ENCODE peak calls at places on chromosomes 12 and 14, in seven cellular contexts. Q is AG04450, A is psoas muscle, K is ascending aorta, S is GM13977, Z is WERI-Rb-1, G is HL-60. D is an unnamed sample.

GRCh38 chr12:78403136-78403535 is 461.4 kb upstream of the SYT1 start:
- DNase-seq in K (no peak), Z (no peak), Q (no peak), A (no peak), S (no peak), G (no peak), D (no peak)

GRCh38 chr12:68378859-68379628 is 46.9 kb upstream of the MDM1 start:
- DNase-seq in G (no peak), A (no peak), Q (no peak), K (no peak), S (no peak), Z (no peak), D (no peak)

GRCh38 chr12:110576504-110576903 is 6.6 kb downstream of the PPTC7 start:
- DNase-seq in G (no peak), Q (no peak), K (no peak), Z (no peak), A (no peak), S (no peak), D (no peak)

GRCh38 chr12:46550266-46550879 is 177.8 kb upstream of the SLC38A2 start:
- DNase-seq in Z (no peak), K (no peak), Q (no peak), S (no peak), G (no peak), A (no peak), D (no peak)

GRCh38 chr14:68589447-68590232 is 203.2 kb downstream of the ZFP36L1 start:
- DNase-seq in Z (peak; percentile 78), S (no peak), K (no peak), A (peak; percentile 70), Q (no peak), G (no peak), D (no peak)

GRCh38 chr12:115866909-115867525 is 410.5 kb downstream of the MED13L start:
- DNase-seq in Q (no peak), S (no peak), A (no peak), Z (no peak), K (no peak), G (no peak), D (no peak)

GRCh38 chr12:12481636-12482035 is 81.0 kb downstream of the DUSP16 start:
- DNase-seq in K (no peak), Q (no peak), Z (no peak), S (no peak), G (no peak), A (no peak), D (no peak)

GRCh38 chr14:33347816-33348215 is 409.1 kb downstream of the NPAS3 start:
- DNase-seq in Q (no peak), Z (no peak), K (no peak), G (no peak), A (no peak), S (no peak), D (no peak)

GRCh38 chr12:92753976-92754885 is 51.4 kb downstream of the PLEKHG7 start:
- DNase-seq in K (no peak), A (no peak), G (no peak), Q (no peak), Z (no peak), S (no peak), D (no peak)

GRCh38 chr12:6925543-6926279 is 2.0 kb upstream of the ATN1 start:
- DNase-seq in A (peak; percentile 81), K (no peak), Z (no peak), G (no peak), S (no peak), Q (peak; percentile 55), D (no peak)

GRCh38 chr14:92462568-92462967 is 51.0 kb upstream of the RIN3 start:
- DNase-seq in A (no peak), K (no peak), S (no peak), Q (no peak), Z (no peak), G (no peak), D (no peak)

GRCh38 chr12:14937689-14938088 is 648 bp downstream of the ERP27 start:
- DNase-seq in Q (no peak), A (no peak), G (no peak), S (no peak), K (no peak), Z (peak; percentile 32), D (no peak)

GRCh38 chr14:70692210-70692609 is 50.5 kb downstream of the TTC9 start:
- DNase-seq in K (peak; percentile 11), G (no peak), Q (no peak), S (no peak), A (peak; percentile 56), Z (no peak), D (no peak)

GRCh38 chr12:98002887-98003493 is 512.4 kb upstream of the TMPO start:
- DNase-seq in K (no peak), Z (peak; percentile 70), S (peak; percentile 34), G (no peak), Q (no peak), A (no peak), D (peak; percentile 26)

GRCh38 chr12:49131973-49132461 is 822 bp upstream of the TUBA1B start:
- DNase-seq in G (no peak), Q (no peak), K (no peak), A (no peak), Z (peak; percentile 71), S (peak; percentile 28), D (no peak)

GRCh38 chr12:5587701-5588100 is 155.8 kb downstream of the NTF3 start:
- DNase-seq in S (no peak), G (no peak), K (no peak), Z (peak; percentile 89), Q (no peak), A (no peak), D (no peak)

GRCh38 chr12:116659771-116660481 is 77.9 kb downstream of the SPRING1 start:
- DNase-seq in Q (no peak), Z (no peak), S (no peak), G (no peak), K (no peak), A (no peak), D (no peak)

GRCh38 chr14:95998656-95999055 is 40.5 kb upstream of the C14orf132 start:
- DNase-seq in K (no peak), Z (no peak), Q (peak; percentile 13), A (no peak), G (no peak), S (no peak), D (no peak)

GRCh38 chr12:72271741-72272661 is at the start of gene TRHDE:
- DNase-seq in K (no peak), G (no peak), Q (no peak), Z (peak; percentile 54), A (peak; percentile 76), S (peak; percentile 31), D (peak; percentile 36)

GRCh38 chr12:56866493-56866892 is 67.7 kb downstream of the SDR9C7 start:
- DNase-seq in S (no peak), G (no peak), Z (no peak), K (no peak), Q (no peak), A (no peak), D (no peak)

GRCh38 chr14:33808187-33808586 is 142.7 kb downstream of the EGLN3 start:
- DNase-seq in G (no peak), Z (no peak), Q (no peak), A (no peak), K (no peak), S (no peak), D (no peak)

GRCh38 chr14:99872786-99873440 is 79.7 kb downstream of the EML1 start:
- DNase-seq in Q (no peak), Z (no peak), K (no peak), S (no peak), G (no peak), A (no peak), D (no peak)

GRCh38 chr12:51589060-51589459 is 2.0 kb upstream of the SCN8A start:
- DNase-seq in A (no peak), K (no peak), G (no peak), Q (no peak), Z (no peak), S (no peak), D (no peak)
- TF ChIP-seq CTCF in A (no peak), K (no peak), G (no peak), Q (no peak), Z (no peak), S (no peak), D (no peak)

GRCh38 chr12:103751171-103751570 is 89.9 kb downstream of the NT5DC3 start:
- DNase-seq in A (no peak), Q (no peak), G (no peak), K (no peak), Z (no peak), S (peak; percentile 22), D (no peak)
- TF ChIP-seq CTCF in A (no peak), Q (no peak), G (no peak), K (no peak), Z (peak; percentile 33), S (no peak), D (no peak)

GRCh38 chr12:45170456-45171042 is 45.3 kb upstream of the ANO6 start:
- DNase-seq in K (no peak), G (peak; percentile 47), Q (peak; percentile 53), S (peak; percentile 74), A (peak; percentile 86), Z (peak; percentile 82), D (peak; percentile 70)
- TF ChIP-seq CTCF in K (peak; percentile 66), G (peak; percentile 90), Q (peak; percentile 96), S (peak; percentile 95), A (peak; percentile 95), Z (peak; percentile 88), D (peak; percentile 91)

GRCh38 chr12:10673660-10674384 is at the start of gene STYK1:
- DNase-seq in K (no peak), A (peak; percentile 64), S (peak; percentile 78), G (peak; percentile 37), Z (peak; percentile 79), Q (no peak), D (peak; percentile 86)

GRCh38 chr12:10667581-10667980 is 6.3 kb downstream of the STYK1 start:
- DNase-seq in A (no peak), Q (no peak), S (no peak), Z (no peak), K (no peak), G (no peak), D (no peak)

GRCh38 chr12:10668526-10668925 is 5.3 kb downstream of the STYK1 start:
- DNase-seq in S (no peak), Q (no peak), G (no peak), Z (no peak), A (no peak), K (no peak), D (no peak)

GRCh38 chr12:10669533-10669932 is 4.3 kb downstream of the STYK1 start:
- DNase-seq in A (no peak), Q (no peak), S (no peak), K (no peak), G (no peak), Z (no peak), D (no peak)

DNA sequence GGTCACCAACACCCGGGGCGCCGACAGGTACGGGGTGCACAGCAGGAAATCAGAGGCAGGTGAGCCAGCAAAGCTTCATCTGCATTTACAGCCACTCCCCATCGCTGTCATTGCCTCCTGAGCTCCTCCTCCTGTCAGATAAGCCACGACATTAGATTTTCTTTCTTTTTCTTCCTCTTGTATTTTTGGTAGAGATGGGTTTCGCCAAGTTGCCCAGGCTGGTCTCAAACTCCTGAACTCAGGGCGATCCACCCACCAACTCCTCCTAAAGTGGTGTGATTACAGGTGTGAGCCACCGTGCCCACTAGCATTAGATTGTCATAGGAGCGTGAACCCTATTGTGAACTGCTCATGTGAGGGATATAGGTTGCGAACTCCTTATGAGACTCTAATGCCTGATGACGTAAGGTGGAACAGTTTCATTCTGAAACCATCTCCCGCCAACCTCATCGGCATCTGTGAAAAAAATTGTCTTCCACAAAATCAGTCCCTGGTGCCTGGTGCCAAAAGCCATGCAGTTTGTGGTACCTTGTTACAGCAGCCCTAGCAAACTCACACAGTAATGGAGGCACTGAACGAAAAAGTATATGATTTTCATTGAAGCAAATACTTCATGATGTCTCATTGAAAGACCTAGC is 1.5 kb downstream of the STYK1 start:
- DNase-seq in G (no peak), A (no peak), Q (no peak), K (no peak), Z (no peak), S (no peak), D (no peak)
- TF ChIP-seq CTCF in G (no peak), A (no peak), Q (no peak), K (no peak), Z (no peak), S (no peak), D (no peak)

GRCh38 chr12:76555226-76555767 is 4.3 kb downstream of the OSBPL8 start:
- DNase-seq in S (no peak), G (no peak), K (no peak), Z (no peak), Q (no peak), A (no peak), D (no peak)
- TF ChIP-seq CTCF in S (no peak), G (no peak), K (no peak), Z (no peak), Q (peak; percentile 31), A (no peak), D (no peak)

D was measured in GM13976.